ENCODE peak calls at places on chromosomes 12 and 14, in nine cellular contexts. P is HTR-8/SVneo; X is LoVo; K is HT1080; L is mucosa of descending colon; A is T follicular helper cell; O is stimulated activated CD4-positive, alpha-beta T cell treated with anti-CD3 and anti-CD28 coated beads, Interleukin-4, amount 100 ng/mL, for 48 hours; W is HFF-Myc; T is GM12878. M is an unnamed sample.

GRCh38 chr14:100391777-100392176 is 68.6 kb downstream of the SLC25A47 start:
- DNase-seq in P (no peak), X (no peak), K (no peak), L (no peak), A (no peak), O (no peak), W (no peak), T (no peak), M (no peak)

GRCh38 chr12:954736-955135 is 5.2 kb upstream of the RAD52 start:
- DNase-seq in P (no peak), X (no peak), K (no peak), L (no peak), A (no peak), O (no peak), W (no peak), T (no peak), M (no peak)

GRCh38 chr12:65892905-65893304 is 68.6 kb downstream of the HMGA2 start:
- DNase-seq in P (peak), X (no peak), K (peak), L (no peak), A (no peak), O (no peak), W (peak), T (no peak), M (peak)

GRCh38 chr12:90621927-90622326 is 333.0 kb downstream of the CCER1 start:
- DNase-seq in P (no peak), X (no peak), K (peak), L (no peak), A (no peak), O (no peak), W (no peak), T (no peak), M (no peak)

GRCh38 chr14:51828017-51828797 is 32.2 kb upstream of the GNG2 start:
- DNase-seq in P (peak), X (peak), K (peak), L (peak), A (peak), O (peak), W (no peak), T (peak), M (peak)

GRCh38 chr14:51382506-51382905 is 142.5 kb downstream of the TMX1 start:
- DNase-seq in P (no peak), X (no peak), K (no peak), L (no peak), A (no peak), O (no peak), W (no peak), T (no peak), M (no peak)

GRCh38 chr12:115774148-115774905 is 503.2 kb downstream of the MED13L start:
- DNase-seq in P (no peak), X (peak), K (no peak), L (peak), A (no peak), O (no peak), W (no peak), T (no peak), M (no peak)

GRCh38 chr12:113136990-113137511 is 1.5 kb upstream of the RASAL1 start:
- DNase-seq in P (no peak), X (peak), K (no peak), L (peak), A (no peak), O (no peak), W (no peak), T (no peak), M (no peak)

GRCh38 chr14:75715926-75716780 is 55.1 kb downstream of the TTLL5 start:
- DNase-seq in P (no peak), X (no peak), K (peak), L (no peak), A (no peak), O (no peak), W (no peak), T (no peak), M (no peak)

GRCh38 chr12:96457191-96457930 is 32.0 kb upstream of the CFAP54 start:
- DNase-seq in P (no peak), X (peak), K (peak), L (no peak), A (no peak), O (no peak), W (no peak), T (no peak), M (no peak)

GRCh38 chr12:107127482-107128185 is 34.3 kb upstream of the CRY1 start:
- DNase-seq in P (no peak), X (no peak), K (no peak), L (no peak), A (no peak), O (no peak), W (no peak), T (no peak), M (no peak)

GRCh38 chr12:546920-547845 is 87.4 kb downstream of the B4GALNT3 start:
- DNase-seq in P (peak), X (peak), K (peak), L (peak), A (peak), O (peak), W (no peak), T (no peak), M (peak)

GRCh38 chr12:123896786-123897185 is 75.8 kb downstream of the CCDC92 start:
- DNase-seq in P (no peak), X (no peak), K (no peak), L (no peak), A (no peak), O (no peak), W (peak), T (no peak), M (no peak)

GRCh38 chr12:65891219-65891618 is 66.9 kb downstream of the HMGA2 start:
- DNase-seq in P (no peak), X (no peak), K (peak), L (no peak), A (no peak), O (no peak), W (no peak), T (no peak), M (no peak)

GRCh38 chr12:123398918-123399617 is 15.1 kb downstream of the KMT5A start:
- DNase-seq in P (no peak), X (no peak), K (no peak), L (no peak), A (no peak), O (no peak), W (no peak), T (no peak), M (no peak)

GRCh38 chr14:76133103-76133502 is 18.6 kb upstream of the GPATCH2L start:
- DNase-seq in P (peak), X (peak), K (peak), L (no peak), A (no peak), O (no peak), W (no peak), T (no peak), M (peak)

GRCh38 chr14:101762530-101763101 is 1.1 kb downstream of the PPP2R5C start:
- DNase-seq in P (no peak), X (no peak), K (no peak), L (no peak), A (no peak), O (no peak), W (no peak), T (no peak), M (no peak)

GRCh38 chr12:127912266-127912665 is 354.7 kb upstream of the TMEM132C start:
- DNase-seq in P (no peak), X (no peak), K (no peak), L (no peak), A (no peak), O (no peak), W (no peak), T (no peak), M (no peak)

GRCh38 chr14:61376314-61376713 is 54.9 kb downstream of the PRKCH start:
- DNase-seq in P (no peak), X (no peak), K (no peak), L (no peak), A (no peak), O (no peak), W (no peak), T (no peak), M (no peak)

GRCh38 chr12:111368291-111368683 is 608 bp downstream of the PHETA1 start:
- DNase-seq in P (no peak), X (no peak), K (no peak), L (peak), A (no peak), O (no peak), W (no peak), T (no peak), M (no peak)

GRCh38 chr12:131088701-131089525 is 135.2 kb downstream of the ADGRD1 start:
- DNase-seq in P (no peak), X (no peak), K (no peak), L (no peak), A (no peak), O (no peak), W (no peak), T (no peak), M (no peak)

GRCh38 chr14:101008631-101009336 is 105.3 kb upstream of the RTL1 start:
- DNase-seq in P (no peak), X (no peak), K (peak), L (no peak), A (no peak), O (no peak), W (peak), T (no peak), M (no peak)

GRCh38 chr14:56659964-56660551 is 80.5 kb downstream of the TMEM260 start:
- DNase-seq in P (peak), X (peak), K (peak), L (peak), A (no peak), O (no peak), W (peak), T (no peak), M (peak)

GRCh38 chr12:71947645-71948105 is 9.0 kb downstream of the TPH2 start:
- DNase-seq in P (no peak), X (no peak), K (peak), L (no peak), A (no peak), O (no peak), W (no peak), T (no peak), M (no peak)